ENCODE peak calls at places on chromosomes 3 and 15, in nine cellular contexts. W is ecto neural progenitor cell; U is lung microvascular endothelial cell; M is esophagus squamous epithelium; F is KBM-7; N is HCT116; K is NCI-H774; Y is neural crest cell; O is naive thymus-derived CD4-positive, alpha-beta T cell. E is an unnamed sample.

GRCh38 chr15:74420193-74420905 is 13.4 kb downstream of the SEMA7A start:
- DNase-seq in K (no peak), Y (no peak), O (no peak), M (no peak), F (no peak), N (no peak), W (no peak), U (no peak), E (no peak)

GRCh38 chr3:31409866-31410265 is 122.9 kb upstream of the STT3B start:
- DNase-seq in U (no peak), M (no peak), F (no peak), W (no peak), K (no peak), O (no peak), Y (no peak), N (no peak), E (no peak)

GRCh38 chr3:189369636-189370035 is 197.9 kb downstream of the TPRG1 start:
- DNase-seq in W (no peak), U (no peak), Y (no peak), K (no peak), N (no peak), M (no peak), O (no peak), F (peak), E (no peak)

GRCh38 chr15:71374607-71375352 is 259.5 kb downstream of the THSD4 start:
- DNase-seq in N (no peak), K (peak), O (no peak), Y (no peak), U (peak), M (no peak), W (no peak), F (no peak), E (no peak)

GRCh38 chr3:97125902-97126499 is 311.6 kb downstream of the EPHA6 start:
- DNase-seq in N (no peak), Y (no peak), O (no peak), K (no peak), F (no peak), U (no peak), W (no peak), M (no peak), E (no peak)

GRCh38 chr15:42591238-42591936 is 16.0 kb downstream of the STARD9 start:
- DNase-seq in K (no peak), U (peak), Y (no peak), F (peak), M (no peak), N (no peak), O (no peak), W (no peak), E (no peak)

GRCh38 chr3:185992801-185993467 is 55.1 kb upstream of the TRA2B start:
- DNase-seq in U (no peak), K (no peak), Y (no peak), F (no peak), N (no peak), W (no peak), M (no peak), O (no peak), E (no peak)

GRCh38 chr3:10574101-10574615 is 68.8 kb upstream of the ATP2B2 start:
- DNase-seq in O (no peak), F (no peak), W (no peak), K (no peak), N (no peak), M (no peak), Y (no peak), U (no peak), E (no peak)

GRCh38 chr15:84840741-84841429 is 23.7 kb downstream of the ALPK3 start:
- DNase-seq in N (peak), Y (no peak), K (peak), W (no peak), U (peak), O (no peak), F (no peak), M (no peak), E (no peak)

GRCh38 chr3:108780235-108780634 is 23.0 kb upstream of the RETNLB start:
- DNase-seq in K (no peak), W (no peak), U (no peak), N (no peak), F (no peak), Y (no peak), O (peak), M (no peak), E (no peak)

GRCh38 chr3:136544532-136544931 is 207.6 kb downstream of the STAG1 start:
- DNase-seq in F (no peak), O (no peak), K (no peak), U (no peak), M (no peak), Y (no peak), N (no peak), W (no peak), E (no peak)

GRCh38 chr3:32089476-32089875 is 16.9 kb upstream of the GPD1L start:
- DNase-seq in U (no peak), K (no peak), W (no peak), O (no peak), N (no peak), Y (no peak), M (no peak), F (no peak), E (no peak)

GRCh38 chr3:48301814-48302194 is 31.7 kb downstream of the SPINK8 start:
- DNase-seq in O (no peak), U (peak), Y (no peak), M (no peak), K (no peak), W (no peak), F (no peak), N (peak), E (no peak)

GRCh38 chr15:59035157-59035556 is 47.7 kb downstream of the RNF111 start:
- DNase-seq in W (no peak), M (no peak), U (no peak), K (no peak), N (no peak), Y (no peak), O (no peak), F (no peak), E (no peak)

GRCh38 chr3:138463724-138464489 is 29.5 kb downstream of the ESYT3 start:
- DNase-seq in N (no peak), M (no peak), Y (no peak), U (no peak), K (no peak), W (no peak), F (no peak), O (no peak), E (no peak)

GRCh38 chr3:100033184-100033583 is 81.1 kb downstream of the FILIP1L start:
- DNase-seq in W (no peak), N (no peak), U (no peak), Y (no peak), K (no peak), F (no peak), M (no peak), O (no peak), E (no peak)

GRCh38 chr15:51768018-51768417 is 16.6 kb downstream of the TMOD2 start:
- DNase-seq in N (no peak), K (no peak), O (peak), Y (no peak), W (no peak), M (no peak), F (peak), U (peak), E (no peak)

GRCh38 chr15:50907866-50908208 is 646 bp upstream of the AP4E1 start:
- DNase-seq in M (no peak), O (peak), U (peak), N (peak), F (peak), K (no peak), Y (no peak), W (peak), E (no peak)

GRCh38 chr3:116034071-116034470 is 410.8 kb downstream of the GAP43 start:
- DNase-seq in M (no peak), K (no peak), N (no peak), W (no peak), U (no peak), F (no peak), O (no peak), Y (no peak), E (no peak)

GRCh38 chr15:63677778-63678177 is 80.6 kb downstream of the FBXL22 start:
- DNase-seq in K (no peak), U (no peak), O (no peak), Y (no peak), M (no peak), N (no peak), W (no peak), F (no peak), E (no peak)

GRCh38 chr3:114539525-114539924 is 245.7 kb downstream of the TIGIT start:
- DNase-seq in W (no peak), N (no peak), O (no peak), Y (no peak), M (no peak), U (no peak), F (no peak), K (no peak), E (no peak)

GRCh38 chr3:98457543-98457942 is 5.5 kb upstream of the OR5K1 start:
- DNase-seq in F (no peak), K (no peak), N (no peak), U (no peak), Y (no peak), W (no peak), O (no peak), M (no peak), E (no peak)